ENCODE peak calls at places on chromosomes 1 and 21, in five cellular contexts. R is BE2C, M is heart left ventricle, H is osteoblast, I is adrenal gland. C is an unnamed sample.
A peak's percentile ranks its signal among the peaks of the same experiment; 100 is the strongest.

GRCh38 chr1:162213281-162213909 is 143.9 kb downstream of the NOS1AP start:
- DNase-seq in I (peak; percentile 91), H (no peak), R (no peak), M (peak; percentile 58), C (peak; percentile 88)

GRCh38 chr1:81551942-81552341 is 248.8 kb upstream of the ADGRL2 start:
- DNase-seq in H (no peak), I (no peak), R (no peak), M (no peak), C (no peak)

GRCh38 chr1:226360106-226360746 is 47.7 kb downstream of the PARP1 start:
- DNase-seq in I (no peak), M (no peak), H (no peak), R (no peak), C (no peak)

GRCh38 chr21:28938726-28939125 is 54.0 kb downstream of the LTN1 start:
- DNase-seq in R (peak; percentile 33), H (no peak), M (no peak), I (no peak), C (no peak)

GRCh38 chr1:31588751-31589515 is 12.6 kb downstream of the TINAGL1 start:
- DNase-seq in M (peak; percentile 82), H (peak; percentile 95), I (no peak), R (no peak), C (no peak)

GRCh38 chr1:229203030-229203751 is 67.7 kb upstream of the RAB4A start:
- DNase-seq in I (no peak), H (no peak), M (no peak), R (peak; percentile 70), C (peak; percentile 49)

GRCh38 chr1:60874703-60875102 is 207.7 kb upstream of the NFIA start:
- DNase-seq in R (no peak), M (peak; percentile 33), I (no peak), H (peak; percentile 66), C (no peak)

GRCh38 chr21:42148097-42148496 is 70.8 kb upstream of the ABCG1 start:
- DNase-seq in H (no peak), R (no peak), I (no peak), M (no peak), C (no peak)

GRCh38 chr1:12275370-12275769 is 45.5 kb downstream of the VPS13D start:
- DNase-seq in H (peak; percentile 62), R (peak; percentile 30), M (no peak), I (no peak), C (peak; percentile 54)

GRCh38 chr1:52348704-52349301 is 17.2 kb downstream of the CC2D1B start:
- DNase-seq in H (peak; percentile 85), M (no peak), R (peak; percentile 52), I (peak; percentile 79), C (peak; percentile 57)

GRCh38 chr1:212710566-212710965 is 10.9 kb upstream of the BATF3 start:
- DNase-seq in I (no peak), R (no peak), H (no peak), M (no peak), C (no peak)

GRCh38 chr1:215083408-215083961 is 948 bp downstream of the KCNK2 start:
- DNase-seq in R (peak; percentile 4), M (no peak), I (peak; percentile 66), H (peak; percentile 92), C (peak; percentile 21)

GRCh38 chr21:37463083-37463780 is 96.7 kb downstream of the DYRK1A start:
- DNase-seq in I (no peak), M (no peak), R (no peak), H (peak; percentile 51), C (peak; percentile 73)

GRCh38 chr1:199029401-199029800 is 390.6 kb downstream of the PTPRC start:
- DNase-seq in M (no peak), H (no peak), R (no peak), I (no peak), C (peak; percentile 30)

GRCh38 chr1:50724626-50725286 is 235.3 kb downstream of the FAF1 start:
- DNase-seq in M (no peak), H (no peak), I (no peak), R (no peak), C (no peak)

GRCh38 chr1:112904071-112904830 is 51.7 kb downstream of the SLC16A1 start:
- DNase-seq in I (no peak), M (no peak), R (no peak), H (no peak), C (no peak)

GRCh38 chr1:207893737-207894582 is 17.0 kb downstream of the CD34 start:
- DNase-seq in H (no peak), I (no peak), M (no peak), R (no peak), C (no peak)

GRCh38 chr1:151065089-151065645 is 5.0 kb downstream of the MLLT11 start:
- DNase-seq in M (no peak), R (no peak), H (no peak), I (no peak), C (no peak)

GRCh38 chr1:235074335-235075120 is 54.1 kb downstream of the TOMM20 start:
- DNase-seq in M (peak; percentile 73), I (no peak), H (peak; percentile 63), R (peak; percentile 36), C (peak; percentile 37)

GRCh38 chr1:201495447-201496295 is 11.3 kb downstream of the CSRP1 start:
- DNase-seq in H (peak; percentile 84), M (peak; percentile 86), R (peak; percentile 86), I (peak; percentile 85), C (peak; percentile 97)

GRCh38 chr1:218711884-218712674 is 366.9 kb downstream of the TGFB2 start:
- DNase-seq in R (no peak), I (no peak), M (no peak), H (peak; percentile 26), C (peak; percentile 44)

GRCh38 chr1:212037900-212038299 is 2.4 kb downstream of the DTL start:
- DNase-seq in R (no peak), I (no peak), H (no peak), M (no peak), C (no peak)

GRCh38 chr1:206663832-206664652 is 20.7 kb upstream of the MAPKAPK2 start:
- DNase-seq in I (peak; percentile 77), H (peak; percentile 95), R (peak; percentile 80), M (peak; percentile 84), C (peak; percentile 78)

GRCh38 chr21:46477765-46478164 is 19.1 kb downstream of the DIP2A start:
- DNase-seq in R (no peak), H (peak; percentile 34), M (no peak), I (no peak), C (no peak)

GRCh38 chr1:155591770-155592169 is 18.2 kb upstream of the MSTO1 start:
- DNase-seq in M (no peak), R (peak; percentile 36), I (no peak), H (no peak), C (peak; percentile 64)

GRCh38 chr21:42343556-42343955 is 7.2 kb downstream of the TFF2 start:
- DNase-seq in I (peak; percentile 34), H (no peak), M (no peak), R (no peak), C (no peak)

GRCh38 chr1:106954830-106955229 is 101.6 kb upstream of the PRMT6 start:
- DNase-seq in M (no peak), R (no peak), I (no peak), H (no peak), C (no peak)

GRCh38 chr1:2587071-2587859 is 688 bp downstream of the PRXL2B start:
- DNase-seq in H (peak; percentile 97), M (peak; percentile 43), R (no peak), I (no peak), C (peak; percentile 38)

GRCh38 chr1:183622884-183623785 is 12.4 kb downstream of the ARPC5 start:
- DNase-seq in I (peak; percentile 82), H (peak; percentile 56), M (no peak), R (peak; percentile 72), C (peak; percentile 72)
- H3K4me1 ChIP-seq in I (peaks cover 10% of the 10 kb centered on the region), H (peaks cover 11% of the 10 kb centered on the region), M (peaks cover 5% of the 10 kb centered on the region), R (no peaks in the 10 kb centered on the region), C (no peaks in the 10 kb centered on the region)

DNA sequence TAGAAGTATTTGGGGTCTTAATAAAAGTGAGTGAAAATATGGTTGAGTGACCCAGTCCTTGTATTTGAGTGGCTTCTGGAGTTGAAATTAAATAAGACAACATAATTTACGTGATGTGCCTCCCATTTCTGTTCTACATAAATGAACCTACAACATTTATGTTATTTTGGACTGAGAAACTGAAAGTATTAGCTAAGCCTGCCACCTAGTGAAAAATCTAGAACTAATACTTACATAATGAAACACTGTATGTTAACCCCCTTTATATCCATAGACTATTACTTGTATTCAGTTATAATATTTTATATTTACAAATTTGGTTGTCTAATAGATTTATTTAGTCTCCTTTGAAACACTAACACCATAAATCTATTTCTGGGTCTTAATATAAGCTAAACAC is 298.9 kb downstream of the KCNT2 start:
- DNase-seq in I (no peak), M (no peak), H (no peak), R (no peak), C (peak; percentile 66)
- TF ChIP-seq CTCF in I (peak; percentile 5), M (peak; percentile 36), H (peak; percentile 44), R (peak; percentile 28), C (peak; percentile 27)

GRCh38 chr1:223308141-223308540 is 55.8 kb downstream of the SUSD4 start:
- DNase-seq in M (no peak), R (no peak), I (no peak), H (no peak), C (no peak)
- H3K4me1 ChIP-seq in M (no peaks in the 10 kb centered on the region), R (no peaks in the 10 kb centered on the region), I (no peaks in the 10 kb centered on the region), H (no peaks in the 10 kb centered on the region), C (peaks cover 2% of the 10 kb centered on the region)

DNA sequence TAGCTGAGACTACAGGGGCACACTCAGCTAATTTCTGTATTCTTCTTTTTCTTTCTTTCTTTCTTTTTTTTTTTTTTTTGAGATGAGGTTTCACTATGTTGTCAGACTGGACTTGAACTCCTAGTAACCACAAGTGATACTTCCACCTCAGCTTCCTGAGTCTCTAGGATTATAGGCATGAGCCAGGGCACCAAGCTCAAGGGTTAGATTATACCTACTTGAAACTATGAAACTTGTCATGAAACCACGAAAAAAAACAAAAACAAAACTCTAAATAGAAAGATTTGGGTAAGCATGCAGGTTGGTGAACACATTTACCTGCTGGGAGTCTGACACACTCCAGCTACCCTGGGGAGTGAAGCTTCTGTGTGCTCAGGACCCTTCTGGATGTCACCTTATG is 2250.4 kb downstream of the MRPL39 start:
- DNase-seq in R (no peak), M (no peak), I (no peak), H (no peak), C (no peak)
- TF ChIP-seq CTCF in R (no peak), M (no peak), I (no peak), H (no peak), C (no peak)